ENCODE peak calls at places on chromosomes 7 and 10, in ten cellular contexts. L is cardiac muscle cell, R is dorsolateral prefrontal cortex, S is mucosa of descending colon, V is stomach, O is HFF-Myc, G is cardiac fibroblast, Q is AG10803, A is astrocyte, D is heart left ventricle. F is an unnamed sample.

GRCh38 chr10:121618906-121619305 is 20.7 kb upstream of the FGFR2 start:
- DNase-seq in V (no peak), Q (no peak), L (no peak), D (no peak), G (no peak), O (no peak), A (no peak), R (no peak), S (no peak), F (no peak)

GRCh38 chr7:18960735-18961134 is 156.7 kb downstream of the TWIST1 start:
- DNase-seq in G (no peak), L (no peak), R (no peak), O (no peak), S (no peak), D (no peak), V (no peak), Q (no peak), A (no peak), F (no peak)

GRCh38 chr7:106600569-106601373 is 60.2 kb downstream of the CCDC71L start:
- DNase-seq in R (no peak), A (peak), O (no peak), S (no peak), L (no peak), D (no peak), Q (no peak), G (peak), V (no peak), F (no peak)

GRCh38 chr10:79070611-79071534 is 2.1 kb downstream of the ZMIZ1 start:
- DNase-seq in A (peak), V (peak), L (peak), R (peak), Q (peak), S (peak), O (no peak), D (peak), G (peak), F (no peak)

GRCh38 chr10:31952066-31952465 is 23.4 kb upstream of the ARHGAP12 start:
- DNase-seq in Q (no peak), S (no peak), D (no peak), O (no peak), V (no peak), A (no peak), G (no peak), R (no peak), L (no peak), F (no peak)

GRCh38 chr7:47407136-47407535 is 174.8 kb downstream of the TNS3 start:
- DNase-seq in D (no peak), G (no peak), R (peak), O (no peak), L (no peak), A (no peak), Q (no peak), V (peak), S (no peak), F (no peak)

GRCh38 chr7:157613575-157614322 is 276.9 kb downstream of the DNAJB6 start:
- DNase-seq in A (no peak), V (no peak), L (peak), O (no peak), R (no peak), S (no peak), G (no peak), D (no peak), Q (no peak), F (no peak)

GRCh38 chr7:43248961-43249807 is 136.7 kb downstream of the HECW1 start:
- DNase-seq in S (peak), A (peak), R (peak), D (no peak), Q (peak), O (peak), L (peak), V (peak), G (peak), F (no peak)

GRCh38 chr10:62096534-62096933 is 172.1 kb downstream of the RTKN2 start:
- DNase-seq in A (no peak), G (no peak), V (no peak), D (no peak), O (no peak), Q (no peak), S (no peak), L (no peak), R (no peak), F (no peak)

GRCh38 chr10:86371691-86372090 is 5.1 kb upstream of the GRID1 start:
- DNase-seq in Q (no peak), R (peak), D (no peak), V (peak), L (no peak), G (no peak), O (no peak), A (no peak), S (no peak), F (no peak)

GRCh38 chr7:75723444-75723843 is 15.3 kb downstream of the HIP1 start:
- DNase-seq in O (no peak), R (no peak), D (no peak), G (no peak), S (no peak), Q (no peak), L (no peak), A (no peak), V (no peak), F (no peak)

GRCh38 chr7:33903770-33904679 is 1.3 kb upstream of the BMPER start:
- DNase-seq in O (no peak), L (peak), Q (peak), R (peak), A (no peak), G (peak), D (peak), V (no peak), S (peak), F (peak)

GRCh38 chr7:111210996-111211395 is 120.1 kb downstream of the LRRN3 start:
- DNase-seq in G (peak), S (no peak), R (no peak), Q (peak), A (peak), L (peak), V (no peak), D (no peak), O (no peak), F (no peak)

GRCh38 chr7:25037325-25037724 is 57.3 kb upstream of the OSBPL3 start:
- DNase-seq in S (no peak), L (peak), A (no peak), Q (peak), O (no peak), R (no peak), G (peak), V (no peak), D (no peak), F (no peak)

GRCh38 chr10:35794703-35795102 is 152.6 kb upstream of the FZD8 start:
- DNase-seq in G (peak), D (peak), V (no peak), A (no peak), R (no peak), L (peak), O (no peak), S (no peak), Q (no peak), F (no peak)

GRCh38 chr10:69766161-69766910 is 35.4 kb upstream of the COL13A1 start:
- DNase-seq in S (no peak), A (no peak), O (no peak), G (no peak), V (no peak), Q (peak), R (no peak), L (peak), D (peak), F (no peak)

GRCh38 chr7:128863433-128863989 is 855 bp downstream of the ATP6V1F start:
- DNase-seq in D (no peak), V (peak), O (no peak), S (peak), G (peak), Q (peak), L (peak), A (peak), R (no peak), F (peak)

GRCh38 chr7:154860621-154861375 is 142.1 kb downstream of the PAXIP1 start:
- DNase-seq in R (no peak), D (no peak), G (no peak), L (no peak), O (no peak), S (no peak), A (no peak), Q (no peak), V (no peak), F (no peak)

GRCh38 chr10:117411440-117412428 is 36.5 kb upstream of the PDZD8 start:
- DNase-seq in S (no peak), G (no peak), V (peak), L (no peak), D (no peak), O (no peak), Q (no peak), A (no peak), R (no peak), F (no peak)

GRCh38 chr10:65348637-65349036 is 1577.2 kb upstream of the LRRTM3 start:
- DNase-seq in S (no peak), Q (no peak), R (no peak), O (no peak), G (no peak), L (no peak), D (no peak), A (no peak), V (no peak), F (no peak)

GRCh38 chr7:81186691-81187090 is 267.8 kb upstream of the SEMA3C start:
- DNase-seq in A (peak), S (no peak), V (no peak), L (no peak), G (peak), Q (peak), O (no peak), R (no peak), D (no peak), F (no peak)

GRCh38 chr7:44189286-44189992 is at the start of gene GCK:
- DNase-seq in D (no peak), A (no peak), V (no peak), L (no peak), R (no peak), G (no peak), S (no peak), O (no peak), Q (no peak), F (no peak)

GRCh38 chr7:158176561-158177173 is 411.0 kb downstream of the PTPRN2 start:
- DNase-seq in L (no peak), O (no peak), D (no peak), R (no peak), Q (no peak), V (no peak), A (no peak), G (no peak), S (no peak), F (no peak)

GRCh38 chr10:30829921-30830671 is 200.5 kb upstream of the LYZL2 start:
- DNase-seq in D (no peak), G (peak), L (peak), Q (peak), V (no peak), S (no peak), A (peak), O (peak), R (no peak), F (no peak)

GRCh38 chr7:22390512-22390911 is 33.6 kb upstream of the RAPGEF5 start:
- DNase-seq in G (no peak), R (no peak), L (no peak), D (no peak), O (no peak), Q (no peak), S (no peak), A (no peak), V (no peak), F (no peak)
- H3K4me3 ChIP-seq in G (no peak), R (no peak), L (no peak), D (no peak), O (no peak), Q (no peak), S (no peak), A (no peak), V (no peak), F (no peak)

GRCh38 chr10:29057712-29058426 is 231.0 kb upstream of the LYZL1 start:
- DNase-seq in G (no peak), L (peak), V (no peak), D (peak), R (no peak), S (no peak), Q (no peak), O (no peak), A (peak), F (no peak)
- TF ChIP-seq CTCF in G (no peak), L (no peak), V (no peak), D (no peak), R (no peak), S (no peak), Q (no peak), O (no peak), A (no peak), F (no peak)

GRCh38 chr7:150977382-150978135 is 562 bp downstream of the KCNH2 start:
- DNase-seq in O (no peak), A (no peak), V (no peak), Q (no peak), L (no peak), D (peak), S (no peak), R (no peak), G (no peak), F (no peak)
- H3K4me3 ChIP-seq in O (no peak), A (no peak), V (peak), Q (no peak), L (peak), D (peak), S (no peak), R (peak), G (no peak), F (no peak)

GRCh38 chr7:142616121-142616643 is 133.1 kb upstream of the PRSS1 start:
- DNase-seq in O (no peak), R (no peak), G (no peak), V (no peak), L (no peak), Q (no peak), D (no peak), A (no peak), S (no peak), F (no peak)

GRCh38 chr7:142616842-142617241 is 132.4 kb upstream of the PRSS1 start:
- DNase-seq in V (no peak), G (no peak), O (no peak), Q (no peak), S (no peak), D (no peak), L (no peak), A (no peak), R (no peak), F (no peak)

GRCh38 chr7:142612264-142612881 is 136.9 kb upstream of the PRSS1 start:
- DNase-seq in S (no peak), G (peak), L (peak), A (peak), R (no peak), Q (peak), O (peak), V (no peak), D (no peak), F (no peak)

GRCh38 chr7:142614116-142614515 is 135.2 kb upstream of the PRSS1 start:
- DNase-seq in G (peak), L (no peak), R (no peak), S (no peak), V (no peak), O (no peak), Q (peak), D (no peak), A (no peak), F (no peak)

GRCh38 chr7:142615508-142615907 is 133.8 kb upstream of the PRSS1 start:
- DNase-seq in R (no peak), V (no peak), Q (no peak), L (no peak), S (no peak), D (no peak), A (no peak), G (no peak), O (no peak), F (no peak)
- TF ChIP-seq CTCF in R (no peak), V (no peak), Q (no peak), L (no peak), S (no peak), D (no peak), A (no peak), G (no peak), O (no peak), F (no peak)

GRCh38 chr7:101733713-101734475 is 83.5 kb upstream of the CUX1 start:
- DNase-seq in L (peak), S (peak), G (peak), A (peak), R (no peak), V (peak), D (peak), Q (peak), O (no peak), F (peak)
- H3K4me3 ChIP-seq in L (no peak), S (no peak), G (peak), A (peak), R (no peak), V (peak), D (peak), Q (peak), O (peak), F (no peak)

GRCh38 chr10:1782841-1783240 is 45.5 kb upstream of the ADARB2 start:
- DNase-seq in L (no peak), A (no peak), G (no peak), R (no peak), D (no peak), Q (no peak), O (no peak), S (no peak), V (no peak), F (no peak)

GRCh38 chr10:1785835-1786234 is 48.5 kb upstream of the ADARB2 start:
- DNase-seq in D (no peak), A (no peak), Q (no peak), V (no peak), L (no peak), S (no peak), G (no peak), R (no peak), O (no peak), F (no peak)

DNA sequence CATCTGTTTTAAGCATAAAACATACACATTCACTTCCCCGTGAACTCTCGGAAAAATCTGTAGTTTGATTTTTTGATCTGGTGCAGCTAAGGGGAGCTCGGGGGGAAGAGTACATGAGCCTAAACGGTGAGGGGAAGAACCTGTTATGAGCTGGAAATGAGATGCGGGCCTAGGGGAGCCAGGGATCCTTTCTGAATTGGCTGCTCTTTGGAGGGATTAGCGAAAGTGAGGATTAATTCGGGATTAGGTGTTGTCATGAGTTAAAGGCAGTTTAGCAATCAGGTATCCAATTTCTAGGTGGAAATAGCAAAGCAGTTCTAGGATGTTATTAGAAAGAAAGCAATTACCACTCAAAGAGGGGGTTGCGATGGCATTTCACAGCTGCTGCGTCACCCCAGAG is 51.1 kb upstream of the ADARB2 start:
- DNase-seq in A (no peak), R (no peak), Q (no peak), L (no peak), S (no peak), V (no peak), G (no peak), D (no peak), O (no peak), F (no peak)
- TF ChIP-seq CTCF in A (no peak), R (no peak), Q (no peak), L (no peak), S (no peak), V (no peak), G (no peak), D (no peak), O (no peak), F (no peak)